ENCODE peak calls at places on chromosomes 1 and 21, in four cellular contexts. Z is IMR-90, Q is A549, R is PC-3. D is an unnamed sample.

GRCh38 chr1:223249854-223250631 is 107.0 kb upstream of the TLR5 start:
- DNase-seq in Z (no peak), Q (no peak), R (no peak), D (no peak)

GRCh38 chr1:234707641-234708040 is 97.7 kb upstream of the IRF2BP2 start:
- DNase-seq in Z (peak), Q (no peak), R (peak), D (no peak)

GRCh38 chr1:185215911-185216310 is 58.9 kb downstream of the SWT1 start:
- DNase-seq in Z (peak), Q (no peak), R (no peak), D (no peak)

GRCh38 chr1:212401838-212402582 is 12.7 kb downstream of the PACC1 start:
- DNase-seq in Z (peak), Q (peak), R (peak), D (no peak)

GRCh38 chr21:37257526-37257966 is 9.6 kb downstream of the VPS26C start:
- DNase-seq in Z (peak), Q (peak), R (peak), D (peak)

GRCh38 chr1:85465099-85465790 is at the start of gene DDAH1:
- DNase-seq in Z (peak), Q (peak), R (peak), D (peak)

GRCh38 chr1:239125027-239125426 is 261.3 kb upstream of the CHRM3 start:
- DNase-seq in Z (no peak), Q (no peak), R (peak), D (no peak)

GRCh38 chr1:25996966-25997758 is 701 bp downstream of the PAFAH2 start:
- DNase-seq in Z (peak), Q (peak), R (peak), D (no peak)

GRCh38 chr1:40312238-40313205 is 4.6 kb downstream of the COL9A2 start:
- DNase-seq in Z (no peak), Q (no peak), R (no peak), D (no peak)

GRCh38 chr1:33527934-33528333 is 55.5 kb downstream of the ZSCAN20 start:
- DNase-seq in Z (no peak), Q (no peak), R (no peak), D (no peak)

GRCh38 chr1:88175631-88176226 is 508.3 kb upstream of the PKN2 start:
- DNase-seq in Z (peak), Q (peak), R (peak), D (peak)

GRCh38 chr1:168751195-168751650 is 22.2 kb upstream of the DPT start:
- DNase-seq in Z (no peak), Q (peak), R (peak), D (no peak)

GRCh38 chr1:233304489-233305102 is 9.1 kb upstream of the PCNX2 start:
- DNase-seq in Z (peak), Q (peak), R (peak), D (no peak)

GRCh38 chr1:153881764-153882163 is 41.0 kb downstream of the GATAD2B start:
- DNase-seq in Z (peak), Q (no peak), R (no peak), D (no peak)

GRCh38 chr1:41678141-41678878 is 193.8 kb upstream of the EDN2 start:
- DNase-seq in Z (peak), Q (no peak), R (no peak), D (no peak)

GRCh38 chr1:235649722-235650163 is at the start of gene GNG4:
- DNase-seq in Z (no peak), Q (peak), R (no peak), D (no peak)

DNA sequence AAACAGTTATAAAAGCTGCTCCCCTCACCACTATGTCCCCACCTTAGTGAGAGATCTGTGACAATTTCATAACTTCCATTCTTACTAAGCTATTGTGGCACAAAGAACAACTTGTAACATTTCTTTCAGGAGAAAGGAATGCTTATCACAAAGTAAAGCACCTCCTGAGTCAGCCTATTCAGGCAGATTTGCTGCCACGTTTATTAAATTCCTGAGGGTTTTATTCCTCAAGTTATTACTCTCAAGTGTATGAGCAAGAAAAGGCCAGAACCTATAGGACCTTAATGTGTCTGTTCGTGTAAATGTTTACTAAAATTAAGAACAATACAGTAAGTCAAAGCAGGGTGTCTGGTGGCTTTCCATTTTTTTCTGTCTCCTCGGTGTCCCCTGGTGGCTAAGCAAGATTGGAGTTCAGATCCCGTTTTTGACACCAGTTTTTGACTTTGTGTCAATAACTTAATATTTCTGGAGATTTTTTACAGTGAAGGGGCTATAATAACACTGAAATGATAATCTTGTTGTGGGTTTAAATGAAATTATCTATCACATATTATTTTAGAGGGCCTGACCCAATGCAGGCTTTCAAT is 1539.6 kb downstream of the BRINP3 start:
- DNase-seq in Z (peak), Q (peak), R (peak), D (no peak)
- TF ChIP-seq CTCF in Z (peak), Q (peak), R (peak), D (no peak)

GRCh38 chr1:1134300-1134961 is 18.5 kb upstream of the C1orf159 start:
- DNase-seq in Z (no peak), Q (no peak), R (no peak), D (no peak)

GRCh38 chr1:1132042-1132927 is 16.4 kb upstream of the C1orf159 start:
- DNase-seq in Z (no peak), Q (no peak), R (peak), D (no peak)

GRCh38 chr1:1135339-1136111 is 19.6 kb upstream of the C1orf159 start:
- DNase-seq in Z (no peak), Q (no peak), R (no peak), D (no peak)

GRCh38 chr1:1136547-1137230 is 20.8 kb upstream of the C1orf159 start:
- DNase-seq in Z (no peak), Q (no peak), R (peak), D (no peak)

DNA sequence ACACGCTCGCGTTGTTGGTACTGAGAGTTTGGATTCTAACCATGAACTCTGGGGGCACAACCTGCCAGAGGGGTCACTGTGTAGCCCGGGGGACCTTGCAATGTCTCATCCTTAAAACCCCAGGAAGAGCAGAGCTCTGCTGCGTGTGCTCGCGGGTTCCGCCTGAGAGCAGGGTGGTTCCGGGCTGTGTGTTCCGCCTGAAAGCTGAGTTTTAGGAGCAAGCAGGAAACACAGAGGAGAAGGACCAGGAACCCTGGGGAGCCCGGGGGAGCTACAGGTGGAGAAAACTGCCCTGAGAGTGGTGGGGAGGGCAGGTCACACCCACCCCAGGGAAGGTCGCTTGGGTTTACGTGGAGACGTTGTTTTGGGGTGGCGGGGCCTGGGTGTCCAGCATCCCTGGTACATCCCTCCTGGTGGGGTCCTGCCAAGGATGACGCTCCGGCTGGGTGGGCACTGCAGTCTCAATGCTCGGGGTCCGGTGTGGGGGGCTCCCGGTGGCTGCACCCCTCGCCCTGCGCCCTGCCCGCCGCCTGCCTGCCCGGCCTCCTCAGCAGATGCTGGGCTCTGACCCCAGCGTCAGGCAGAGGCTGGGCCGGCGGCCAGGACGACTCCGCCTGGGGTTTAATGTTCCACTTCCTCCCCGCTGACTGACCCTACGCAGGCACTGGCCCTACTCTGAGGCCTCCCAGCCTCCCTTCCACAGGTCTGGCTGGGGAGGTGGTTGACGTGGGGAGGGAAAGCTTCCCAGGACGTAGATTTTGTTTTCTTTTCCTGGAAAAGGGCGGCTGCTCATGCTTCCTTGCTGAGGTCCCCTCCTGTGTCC is 17.2 kb upstream of the C1orf159 start:
- DNase-seq in Z (peak), Q (no peak), R (no peak), D (no peak)
- H3K27ac ChIP-seq in Z (no peak), Q (no peak), R (no peak), D (no peak)

GRCh38 chr1:227789042-227789880 is 26.2 kb upstream of the PRSS38 start:
- DNase-seq in Z (peak), Q (no peak), R (peak), D (no peak)
- TF ChIP-seq CTCF in Z (peak), Q (no peak), R (no peak), D (no peak)

GRCh38 chr1:18256318-18257235 is 149.0 kb downstream of the IGSF21 start:
- DNase-seq in Z (no peak), Q (peak), R (peak), D (no peak)
- H3K27ac ChIP-seq in Z (no peak), Q (no peak), R (no peak), D (no peak)

GRCh38 chr1:24526940-24527542 is 24.4 kb downstream of the RCAN3 start:
- DNase-seq in Z (peak), Q (peak), R (peak), D (no peak)
- TF ChIP-seq CTCF in Z (peak), Q (peak), R (peak), D (peak)

GRCh38 chr1:1788136-1788535 is 9.9 kb upstream of the NADK start:
- DNase-seq in Z (no peak), Q (no peak), R (no peak), D (no peak)
- H3K27ac ChIP-seq in Z (no peak), Q (no peak), R (no peak), D (peak)

DNA sequence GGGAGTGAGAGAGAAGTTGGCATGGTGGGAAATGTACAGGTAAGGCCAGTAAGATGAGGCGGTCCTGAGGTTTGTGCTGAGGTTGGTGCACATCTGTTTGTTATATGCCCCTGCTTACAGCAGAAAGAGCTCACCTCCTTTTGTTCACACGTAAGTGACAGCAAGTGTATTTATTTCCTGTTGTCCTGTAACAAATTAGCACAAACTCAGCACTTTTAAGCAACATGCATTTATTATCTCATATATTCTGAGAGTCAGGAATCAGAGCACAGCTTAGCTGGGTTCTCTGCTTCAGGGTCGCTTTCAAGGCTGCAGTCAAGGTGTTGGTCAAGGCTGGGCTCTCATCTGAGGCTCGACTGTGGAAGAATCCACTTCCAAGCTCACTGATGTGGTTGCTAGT is 45.8 kb downstream of the TENT5C start:
- DNase-seq in Z (no peak), Q (no peak), R (no peak), D (no peak)
- TF ChIP-seq CTCF in Z (no peak), Q (no peak), R (no peak), D (no peak)